ENCODE peak calls at places on chromosomes 4 and X, in seven cellular contexts. J is mammary epithelial cell, X is psoas muscle, K is stomach, G is testis, F is Peyer's patch, E is astrocyte. T is an unnamed sample. For H3K4me1, the result is how much of the 10 kb centered on the place peaks cover.

GRCh38 chr4:54560513-54560912 is 97.2 kb upstream of the KIT start:
- DNase-seq in F (no peak), K (no peak), G (no peak), J (no peak), X (no peak), E (no peak), T (no peak)

GRCh38 chr4:165517216-165517615 is 138.4 kb downstream of the CPE start:
- DNase-seq in K (no peak), E (no peak), J (peak), G (no peak), X (no peak), F (no peak), T (no peak)

GRCh38 chrX:136812286-136812685 is 31.6 kb upstream of the ARHGEF6 start:
- DNase-seq in G (no peak), E (no peak), X (no peak), J (no peak), K (no peak), F (no peak), T (no peak)

GRCh38 chrX:135384161-135384836 is 37.4 kb upstream of the SMIM10L2A start:
- DNase-seq in F (no peak), X (no peak), K (no peak), G (no peak), J (peak), E (no peak), T (no peak)

GRCh38 chrX:24117288-24117687 is 32.2 kb upstream of the ZFX start:
- DNase-seq in X (no peak), J (peak), K (no peak), F (no peak), E (peak), G (peak), T (no peak)

GRCh38 chrX:112734250-112734649 is 54.5 kb upstream of the LHFPL1 start:
- DNase-seq in X (peak), K (no peak), F (no peak), E (peak), J (no peak), G (peak), T (no peak)

GRCh38 chr4:118745357-118745756 is 60.2 kb downstream of the METTL14 start:
- DNase-seq in J (no peak), G (no peak), X (no peak), K (no peak), F (no peak), E (no peak), T (no peak)

GRCh38 chr4:13547563-13548041 is 3.3 kb upstream of the NKX3-2 start:
- DNase-seq in G (no peak), X (no peak), E (no peak), F (no peak), K (no peak), J (no peak), T (no peak)

GRCh38 chr4:124427095-124427767 is 285.3 kb downstream of the ANKRD50 start:
- DNase-seq in F (no peak), E (no peak), J (no peak), G (no peak), X (no peak), K (no peak), T (no peak)

GRCh38 chr4:123364906-123365305 is 31.7 kb upstream of the SPRY1 start:
- DNase-seq in E (no peak), K (no peak), F (no peak), X (no peak), J (no peak), G (no peak), T (no peak)

GRCh38 chr4:114091546-114091945 is 112.1 kb upstream of the ARSJ start:
- DNase-seq in F (no peak), X (no peak), K (no peak), E (peak), G (no peak), J (no peak), T (no peak)

GRCh38 chr4:1279253-1279652 is 10.4 kb upstream of the MAEA start:
- DNase-seq in J (no peak), X (no peak), G (no peak), K (no peak), E (no peak), F (peak), T (no peak)

GRCh38 chrX:22652596-22652995 is 347.2 kb upstream of the DDX53 start:
- DNase-seq in X (no peak), K (no peak), G (peak), J (no peak), E (peak), F (no peak), T (peak)

GRCh38 chr4:184748251-184748652 is 14.4 kb upstream of the CENPU start:
- DNase-seq in G (no peak), F (no peak), K (peak), E (no peak), J (peak), X (no peak), T (no peak)

GRCh38 chr4:120009731-120010130 is 56.9 kb downstream of the MAD2L1 start:
- DNase-seq in J (peak), E (peak), F (no peak), G (no peak), X (no peak), K (no peak), T (no peak)

GRCh38 chrX:110286126-110286525 is 31.8 kb downstream of the AMMECR1 start:
- DNase-seq in X (no peak), E (peak), F (no peak), G (no peak), K (no peak), J (peak), T (no peak)

GRCh38 chr4:113969935-113970334 is 9.5 kb downstream of the ARSJ start:
- DNase-seq in X (no peak), G (no peak), K (no peak), J (peak), F (no peak), E (peak), T (no peak)

GRCh38 chrX:9562851-9563250 is 98.0 kb downstream of the TBL1X start:
- DNase-seq in K (no peak), G (peak), F (no peak), J (peak), X (no peak), E (peak), T (no peak)

GRCh38 chr4:89712141-89712540 is 124.8 kb downstream of the SNCA start:
- DNase-seq in K (no peak), F (no peak), X (no peak), J (no peak), G (no peak), E (peak), T (no peak)

GRCh38 chr4:75031746-75032145 is 98.8 kb downstream of the PARM1 start:
- DNase-seq in E (no peak), F (no peak), J (no peak), K (no peak), G (no peak), X (no peak), T (no peak)

GRCh38 chr4:54233697-54234496 is 4.8 kb downstream of the PDGFRA start:
- DNase-seq in F (peak), J (peak), G (peak), X (peak), E (peak), K (peak), T (no peak)

GRCh38 chr4:84596826-84597225 is 13.9 kb downstream of the CDS1 start:
- DNase-seq in F (no peak), J (peak), G (no peak), E (no peak), K (no peak), X (no peak), T (no peak)

GRCh38 chrX:140432328-140433025 is 72.4 kb downstream of the SOX3 start:
- DNase-seq in F (no peak), E (peak), G (peak), X (no peak), J (no peak), K (peak), T (no peak)

GRCh38 chr4:163380703-163381102 is 37.0 kb downstream of the NPY5R start:
- DNase-seq in F (no peak), K (no peak), E (no peak), J (no peak), X (no peak), G (no peak), T (no peak)

GRCh38 chrX:155997436-155997835 is at the start of gene IL9R:
- DNase-seq in F (no peak), G (no peak), E (no peak), K (no peak), J (no peak), X (no peak), T (no peak)

GRCh38 chrX:39897741-39898097 is 200.0 kb downstream of the BCOR start:
- DNase-seq in X (no peak), G (no peak), K (no peak), E (no peak), F (no peak), J (no peak), T (no peak)

GRCh38 chr4:36000941-36001557 is 243.3 kb downstream of the ARAP2 start:
- DNase-seq in K (no peak), X (no peak), G (no peak), J (peak), E (no peak), F (no peak), T (no peak)

GRCh38 chr4:74418063-74418670 is 26.8 kb upstream of the AREG start:
- DNase-seq in J (peak), K (no peak), E (peak), G (no peak), X (no peak), F (no peak), T (no peak)

GRCh38 chrX:123878177-123878576 is 18.3 kb downstream of the XIAP start:
- DNase-seq in G (no peak), X (no peak), J (no peak), E (no peak), F (no peak), K (no peak), T (no peak)

DNA sequence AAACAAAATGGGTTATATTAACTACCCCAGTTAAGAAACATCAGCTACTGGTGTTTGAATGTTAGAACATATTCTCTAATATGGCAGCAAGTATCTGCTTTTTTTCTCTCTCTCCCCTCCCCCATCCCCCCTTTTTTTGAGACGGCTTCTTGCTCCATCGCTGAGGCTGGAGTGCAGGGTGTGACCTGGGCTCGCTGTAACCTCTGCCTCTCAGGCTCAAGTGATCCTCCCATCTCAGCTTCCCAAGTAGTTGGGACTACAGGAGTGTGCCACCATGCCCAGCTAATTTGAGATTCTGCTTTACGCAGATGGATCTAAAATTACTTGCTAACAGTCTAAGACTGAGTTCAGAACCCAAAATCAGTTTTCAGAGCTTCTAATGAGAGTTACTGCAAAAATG is 101.9 kb downstream of the AFF1 start:
- DNase-seq in J (no peak), X (no peak), E (no peak), G (no peak), F (no peak), K (no peak), T (no peak)
- H3K4me1 ChIP-seq in J (under half), X (half or more), E (under half), G (half or more), F (half or more), K (half or more), T (under half)

DNA sequence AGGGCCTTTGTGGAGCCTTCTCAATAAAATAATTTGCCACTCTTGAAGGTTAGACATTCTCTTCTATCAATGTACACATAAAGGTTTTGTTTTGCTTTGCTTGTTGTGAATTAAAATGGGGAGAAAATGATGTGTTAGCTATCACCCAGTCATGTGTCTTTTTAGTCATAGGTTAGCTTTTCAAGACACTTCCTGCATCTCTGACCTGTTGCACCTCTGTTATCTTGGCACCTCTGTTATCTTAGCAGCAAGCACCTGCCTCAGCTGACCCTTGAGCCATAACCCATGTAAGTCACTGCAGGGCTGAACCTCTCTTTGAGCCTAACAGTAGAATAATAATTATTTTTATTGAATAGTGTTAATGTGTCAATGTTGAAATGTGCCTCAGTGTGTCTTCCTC is 1.0 kb downstream of the TMEM144 start:
- DNase-seq in E (no peak), K (peak), X (no peak), J (no peak), G (no peak), F (peak), T (no peak)
- H3K27ac ChIP-seq in E (no peak), K (no peak), X (peak), J (peak), G (no peak), F (peak), T (no peak)

GRCh38 chrX:129782706-129783105 is 3.0 kb downstream of the SASH3 start:
- DNase-seq in F (no peak), X (no peak), G (no peak), J (no peak), E (no peak), K (no peak), T (no peak)
- H3K4me1 ChIP-seq in F (under half), X (under half), G (under half), J (under half), E (under half), K (under half), T (under half)

GRCh38 chr4:6041794-6042193 is 23.6 kb upstream of the C4orf50 start:
- DNase-seq in K (no peak), X (no peak), G (no peak), J (no peak), E (no peak), F (no peak), T (no peak)

GRCh38 chr4:6044276-6044675 is 26.0 kb upstream of the C4orf50 start:
- DNase-seq in J (no peak), X (no peak), E (no peak), G (no peak), K (peak), F (peak), T (no peak)

GRCh38 chr4:6042293-6043063 is 24.2 kb upstream of the C4orf50 start:
- DNase-seq in K (no peak), X (no peak), G (no peak), E (no peak), F (no peak), J (no peak), T (no peak)

GRCh38 chr4:6043843-6044242 is 25.6 kb upstream of the C4orf50 start:
- DNase-seq in F (no peak), E (no peak), J (no peak), G (no peak), K (no peak), X (no peak), T (no peak)

GRCh38 chr4:6043188-6043587 is 25.0 kb upstream of the C4orf50 start:
- DNase-seq in K (no peak), X (no peak), F (no peak), G (no peak), E (no peak), J (no peak), T (no peak)
- H3K27ac ChIP-seq in K (no peak), X (no peak), F (no peak), G (no peak), E (no peak), J (no peak), T (no peak)

GRCh38 chrX:118594697-118595420 is 99.2 kb downstream of the DOCK11 start:
- DNase-seq in X (no peak), F (no peak), E (no peak), K (no peak), G (no peak), J (no peak), T (no peak)
- H3K4me1 ChIP-seq in X (under half), F (under half), E (under half), K (under half), G (under half), J (under half), T (under half)

GRCh38 chrX:37348237-37349130 is 680 bp upstream of the PRRG1 start:
- DNase-seq in J (no peak), G (no peak), F (no peak), X (no peak), K (no peak), E (peak), T (no peak)
- H3K27ac ChIP-seq in J (no peak), G (peak), F (peak), X (peak), K (peak), E (peak), T (no peak)

GRCh38 chr4:37995981-37996770 is 36.0 kb downstream of the PTTG2 start:
- DNase-seq in F (peak), J (no peak), G (no peak), K (no peak), X (peak), E (no peak), T (no peak)

GRCh38 chr4:37995299-37995821 is 35.2 kb downstream of the PTTG2 start:
- DNase-seq in F (no peak), E (no peak), X (no peak), G (no peak), K (no peak), J (no peak), T (no peak)

GRCh38 chr4:37993806-37994205 is 33.6 kb downstream of the PTTG2 start:
- DNase-seq in X (no peak), F (no peak), K (no peak), G (no peak), E (no peak), J (no peak), T (no peak)

GRCh38 chr4:37991623-37992410 is 31.6 kb downstream of the PTTG2 start:
- DNase-seq in F (no peak), X (no peak), K (no peak), G (no peak), J (no peak), E (no peak), T (no peak)

DNA sequence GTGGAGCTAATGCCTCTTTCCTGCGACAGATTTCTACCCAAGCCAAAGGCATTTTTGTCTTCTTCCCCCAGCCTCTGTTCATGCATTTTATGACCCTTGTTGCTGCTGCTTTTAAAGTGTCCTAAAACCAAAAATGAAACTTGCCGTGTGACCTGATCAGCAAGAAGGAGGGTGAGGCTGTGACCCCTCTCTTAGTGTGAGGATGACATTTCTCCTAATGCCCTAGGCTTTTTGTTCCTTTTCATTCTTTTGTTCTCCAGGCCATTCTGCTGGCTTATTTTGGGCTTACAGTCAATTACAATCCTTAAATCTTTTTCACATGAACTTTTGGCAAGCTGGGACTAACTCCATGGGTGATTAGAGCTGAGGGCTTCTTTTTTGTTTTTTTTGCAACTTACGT is 34.4 kb downstream of the PTTG2 start:
- DNase-seq in E (no peak), J (no peak), K (no peak), X (no peak), F (no peak), G (no peak), T (no peak)
- H3K4me1 ChIP-seq in E (under half), J (under half), K (under half), X (under half), F (under half), G (under half), T (under half)

GRCh38 chrX:104307341-104307740 is 52.6 kb upstream of the ESX1 start:
- DNase-seq in F (no peak), K (no peak), J (no peak), X (no peak), G (no peak), E (peak), T (no peak)

GRCh38 chrX:104310657-104311056 is 55.9 kb upstream of the ESX1 start:
- DNase-seq in F (no peak), X (no peak), G (no peak), J (no peak), K (no peak), E (no peak), T (no peak)

GRCh38 chrX:104306180-104306579 is 51.4 kb upstream of the ESX1 start:
- DNase-seq in K (no peak), G (no peak), F (no peak), X (no peak), J (no peak), E (no peak), T (no peak)

GRCh38 chrX:104310084-104310483 is 55.4 kb upstream of the ESX1 start:
- DNase-seq in K (no peak), J (peak), G (no peak), X (no peak), F (no peak), E (peak), T (no peak)

GRCh38 chrX:104309169-104309568 is 54.4 kb upstream of the ESX1 start:
- DNase-seq in G (no peak), F (no peak), E (no peak), J (no peak), K (no peak), X (no peak), T (no peak)
- H3K27ac ChIP-seq in G (no peak), F (no peak), E (no peak), J (no peak), K (no peak), X (no peak), T (no peak)

DNA sequence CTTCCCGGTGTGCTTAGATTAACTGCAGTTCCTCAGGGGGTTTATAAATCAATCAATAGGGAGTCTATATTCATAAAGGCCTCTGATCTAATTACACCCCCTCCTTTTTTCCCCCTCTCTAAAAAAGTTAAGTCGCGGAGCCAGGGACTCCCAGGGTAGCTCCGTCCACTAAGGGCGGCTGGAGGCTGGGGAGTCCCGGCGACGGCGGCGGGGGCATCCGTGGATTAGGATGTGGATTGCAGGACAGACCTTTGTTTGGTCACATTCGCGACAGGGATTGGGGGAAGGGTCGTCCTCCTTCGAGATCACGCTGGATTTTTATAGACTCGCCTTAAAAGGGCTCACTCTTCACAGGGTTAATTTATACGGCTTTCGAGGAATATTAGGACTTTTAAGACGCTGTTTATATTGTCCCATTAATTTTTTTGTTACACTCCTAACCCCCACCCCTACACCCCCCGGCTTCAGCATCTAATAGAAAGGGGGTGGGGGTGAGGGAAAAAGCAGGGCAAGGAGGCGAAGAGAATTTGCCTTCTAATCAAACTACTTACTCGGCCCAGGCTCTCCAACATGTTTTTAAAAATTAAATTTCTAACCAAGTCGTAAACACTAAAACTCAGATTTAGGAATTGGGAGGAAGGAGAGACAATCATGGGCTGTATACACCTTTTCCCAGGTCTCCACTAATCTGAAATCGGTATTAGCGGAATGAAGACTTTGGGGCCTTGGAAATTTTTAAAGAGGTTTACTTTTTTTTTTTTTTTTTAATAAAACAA is 8.5 kb downstream of the PITX2 start:
- DNase-seq in K (no peak), X (no peak), J (no peak), E (no peak), F (no peak), G (no peak), T (no peak)
- H3K4me1 ChIP-seq in K (under half), X (under half), J (under half), E (under half), F (under half), G (under half), T (under half)

GRCh38 chr4:139887962-139888735 is 222.5 kb downstream of the MGST2 start:
- DNase-seq in F (no peak), K (no peak), G (no peak), J (peak), E (no peak), X (no peak), T (no peak)

GRCh38 chr4:139884438-139884837 is 218.8 kb downstream of the MGST2 start:
- DNase-seq in E (no peak), G (peak), J (no peak), K (no peak), X (no peak), F (no peak), T (no peak)

GRCh38 chr4:139889194-139889762 is 223.7 kb downstream of the MGST2 start:
- DNase-seq in X (no peak), G (no peak), F (no peak), K (no peak), J (peak), E (no peak), T (no peak)

GRCh38 chr4:139887378-139887801 is 221.8 kb downstream of the MGST2 start:
- DNase-seq in F (no peak), K (no peak), X (no peak), J (peak), G (no peak), E (no peak), T (no peak)

GRCh38 chr4:139886798-139887197 is 221.2 kb downstream of the MGST2 start:
- DNase-seq in F (no peak), G (no peak), X (no peak), E (no peak), K (no peak), J (no peak), T (no peak)
- H3K27ac ChIP-seq in F (no peak), G (peak), X (no peak), E (no peak), K (no peak), J (peak), T (no peak)